ENCODE peak calls at places on chromosomes 6 and 20, in eight cellular contexts. One of them, this sample, is unnamed.

GRCh38 chr6:87724994-87725811 is 23.2 kb upstream of the AKIRIN2 start:
- DNase-seq in stimulated activated CD4-positive, alpha-beta T cell treated with anti-CD3 and anti-CD28 coated beads, TNF-alpha, amount 100 ng/mL, for 1 hour: no peak
- DNase-seq in naive thymus-derived CD4-positive, alpha-beta T cell: no peak
- DNase-seq in GF-D8: no peak
- DNase-seq in EL: no peak
- DNase-seq in NCI-H526: no peak
- DNase-seq in NCI-H524: no peak
- DNase-seq in heart right ventricle: no peak
- DNase-seq in this sample: no peak

GRCh38 chr6:144824018-144824417 is 538.9 kb downstream of the UTRN start:
- DNase-seq in stimulated activated CD4-positive, alpha-beta T cell treated with anti-CD3 and anti-CD28 coated beads, TNF-alpha, amount 100 ng/mL, for 1 hour: no peak
- DNase-seq in heart right ventricle: no peak
- DNase-seq in EL: no peak
- DNase-seq in NCI-H526: no peak
- DNase-seq in naive thymus-derived CD4-positive, alpha-beta T cell: no peak
- DNase-seq in NCI-H524: no peak
- DNase-seq in GF-D8: no peak
- DNase-seq in this sample: no peak

GRCh38 chr20:32461836-32462600 is 103.9 kb downstream of the ASXL1 start:
- DNase-seq in EL: no peak
- DNase-seq in NCI-H526: no peak
- DNase-seq in NCI-H524: no peak
- DNase-seq in stimulated activated CD4-positive, alpha-beta T cell treated with anti-CD3 and anti-CD28 coated beads, TNF-alpha, amount 100 ng/mL, for 1 hour: no peak
- DNase-seq in GF-D8: no peak
- DNase-seq in heart right ventricle: no peak
- DNase-seq in naive thymus-derived CD4-positive, alpha-beta T cell: no peak
- DNase-seq in this sample: no peak

GRCh38 chr6:158718431-158719126 is 68.7 kb downstream of the SYTL3 start:
- DNase-seq in NCI-H524: peak; percentile 60
- DNase-seq in NCI-H526: no peak
- DNase-seq in stimulated activated CD4-positive, alpha-beta T cell treated with anti-CD3 and anti-CD28 coated beads, TNF-alpha, amount 100 ng/mL, for 1 hour: no peak
- DNase-seq in naive thymus-derived CD4-positive, alpha-beta T cell: no peak
- DNase-seq in heart right ventricle: no peak
- DNase-seq in GF-D8: no peak
- DNase-seq in EL: peak; percentile 21
- DNase-seq in this sample: no peak

GRCh38 chr20:37234254-37234581 is 27.4 kb downstream of the GHRH start:
- DNase-seq in EL: no peak
- DNase-seq in naive thymus-derived CD4-positive, alpha-beta T cell: no peak
- DNase-seq in NCI-H526: no peak
- DNase-seq in NCI-H524: no peak
- DNase-seq in heart right ventricle: no peak
- DNase-seq in GF-D8: no peak
- DNase-seq in stimulated activated CD4-positive, alpha-beta T cell treated with anti-CD3 and anti-CD28 coated beads, TNF-alpha, amount 100 ng/mL, for 1 hour: no peak
- DNase-seq in this sample: no peak

GRCh38 chr6:44701038-44701636 is 313.6 kb downstream of the CDC5L start:
- DNase-seq in EL: no peak
- DNase-seq in heart right ventricle: no peak
- DNase-seq in GF-D8: no peak
- DNase-seq in naive thymus-derived CD4-positive, alpha-beta T cell: no peak
- DNase-seq in NCI-H526: no peak
- DNase-seq in stimulated activated CD4-positive, alpha-beta T cell treated with anti-CD3 and anti-CD28 coated beads, TNF-alpha, amount 100 ng/mL, for 1 hour: no peak
- DNase-seq in NCI-H524: no peak
- DNase-seq in this sample: no peak

GRCh38 chr6:119022796-119023195 is 55.7 kb downstream of the FAM184A start:
- DNase-seq in NCI-H524: no peak
- DNase-seq in EL: no peak
- DNase-seq in GF-D8: no peak
- DNase-seq in naive thymus-derived CD4-positive, alpha-beta T cell: no peak
- DNase-seq in stimulated activated CD4-positive, alpha-beta T cell treated with anti-CD3 and anti-CD28 coated beads, TNF-alpha, amount 100 ng/mL, for 1 hour: no peak
- DNase-seq in NCI-H526: no peak
- DNase-seq in heart right ventricle: no peak
- DNase-seq in this sample: no peak

GRCh38 chr6:121890307-121890910 is 455.0 kb downstream of the GJA1 start:
- DNase-seq in NCI-H524: peak; percentile 45
- DNase-seq in EL: no peak
- DNase-seq in naive thymus-derived CD4-positive, alpha-beta T cell: no peak
- DNase-seq in NCI-H526: no peak
- DNase-seq in stimulated activated CD4-positive, alpha-beta T cell treated with anti-CD3 and anti-CD28 coated beads, TNF-alpha, amount 100 ng/mL, for 1 hour: no peak
- DNase-seq in GF-D8: no peak
- DNase-seq in heart right ventricle: no peak
- DNase-seq in this sample: no peak

GRCh38 chr6:75922226-75922625 is 150.2 kb downstream of the IMPG1 start:
- DNase-seq in EL: peak; percentile 60
- DNase-seq in NCI-H524: no peak
- DNase-seq in heart right ventricle: no peak
- DNase-seq in GF-D8: no peak
- DNase-seq in naive thymus-derived CD4-positive, alpha-beta T cell: no peak
- DNase-seq in NCI-H526: no peak
- DNase-seq in stimulated activated CD4-positive, alpha-beta T cell treated with anti-CD3 and anti-CD28 coated beads, TNF-alpha, amount 100 ng/mL, for 1 hour: no peak
- DNase-seq in this sample: no peak

GRCh38 chr6:89792881-89793280 is 26.7 kb downstream of the MDN1 start:
- DNase-seq in NCI-H526: peak; percentile 35
- DNase-seq in NCI-H524: no peak
- DNase-seq in heart right ventricle: no peak
- DNase-seq in stimulated activated CD4-positive, alpha-beta T cell treated with anti-CD3 and anti-CD28 coated beads, TNF-alpha, amount 100 ng/mL, for 1 hour: no peak
- DNase-seq in naive thymus-derived CD4-positive, alpha-beta T cell: no peak
- DNase-seq in GF-D8: peak; percentile 2
- DNase-seq in EL: peak; percentile 22
- DNase-seq in this sample: peak; percentile 58

GRCh38 chr20:54622338-54623280 is 147.2 kb downstream of the DOK5 start:
- DNase-seq in EL: no peak
- DNase-seq in heart right ventricle: no peak
- DNase-seq in NCI-H526: no peak
- DNase-seq in stimulated activated CD4-positive, alpha-beta T cell treated with anti-CD3 and anti-CD28 coated beads, TNF-alpha, amount 100 ng/mL, for 1 hour: no peak
- DNase-seq in naive thymus-derived CD4-positive, alpha-beta T cell: no peak
- DNase-seq in GF-D8: no peak
- DNase-seq in NCI-H524: no peak
- DNase-seq in this sample: no peak

GRCh38 chr20:63835031-63835858 is 4.2 kb upstream of the ZBTB46 start:
- DNase-seq in naive thymus-derived CD4-positive, alpha-beta T cell: no peak
- DNase-seq in NCI-H526: peak; percentile 88
- DNase-seq in stimulated activated CD4-positive, alpha-beta T cell treated with anti-CD3 and anti-CD28 coated beads, TNF-alpha, amount 100 ng/mL, for 1 hour: no peak
- DNase-seq in GF-D8: no peak
- DNase-seq in NCI-H524: peak; percentile 96
- DNase-seq in heart right ventricle: peak; percentile 92
- DNase-seq in EL: peak; percentile 99
- DNase-seq in this sample: no peak

GRCh38 chr6:56335733-56336132 is 88.4 kb upstream of the COL21A1 start:
- DNase-seq in EL: peak; percentile 90
- DNase-seq in GF-D8: no peak
- DNase-seq in heart right ventricle: no peak
- DNase-seq in stimulated activated CD4-positive, alpha-beta T cell treated with anti-CD3 and anti-CD28 coated beads, TNF-alpha, amount 100 ng/mL, for 1 hour: no peak
- DNase-seq in NCI-H526: no peak
- DNase-seq in naive thymus-derived CD4-positive, alpha-beta T cell: no peak
- DNase-seq in NCI-H524: no peak
- DNase-seq in this sample: no peak

GRCh38 chr20:8050117-8050837 is 30.7 kb upstream of the TMX4 start:
- DNase-seq in GF-D8: peak; percentile 40
- DNase-seq in NCI-H524: no peak
- DNase-seq in NCI-H526: no peak
- DNase-seq in heart right ventricle: no peak
- DNase-seq in stimulated activated CD4-positive, alpha-beta T cell treated with anti-CD3 and anti-CD28 coated beads, TNF-alpha, amount 100 ng/mL, for 1 hour: no peak
- DNase-seq in EL: no peak
- DNase-seq in naive thymus-derived CD4-positive, alpha-beta T cell: no peak
- DNase-seq in this sample: no peak

GRCh38 chr20:23995905-23996666 is 7.5 kb upstream of the GGTLC1 start:
- DNase-seq in GF-D8: no peak
- DNase-seq in naive thymus-derived CD4-positive, alpha-beta T cell: no peak
- DNase-seq in heart right ventricle: peak; percentile 34
- DNase-seq in stimulated activated CD4-positive, alpha-beta T cell treated with anti-CD3 and anti-CD28 coated beads, TNF-alpha, amount 100 ng/mL, for 1 hour: peak; percentile 30
- DNase-seq in EL: peak; percentile 35
- DNase-seq in NCI-H526: peak; percentile 18
- DNase-seq in NCI-H524: peak; percentile 38
- DNase-seq in this sample: peak; percentile 50

GRCh38 chr20:43767686-43768474 is 41.1 kb upstream of the GTSF1L start:
- DNase-seq in GF-D8: no peak
- DNase-seq in NCI-H524: no peak
- DNase-seq in EL: peak; percentile 41
- DNase-seq in naive thymus-derived CD4-positive, alpha-beta T cell: no peak
- DNase-seq in heart right ventricle: no peak
- DNase-seq in stimulated activated CD4-positive, alpha-beta T cell treated with anti-CD3 and anti-CD28 coated beads, TNF-alpha, amount 100 ng/mL, for 1 hour: no peak
- DNase-seq in NCI-H526: no peak
- DNase-seq in this sample: no peak

GRCh38 chr20:58229198-58229802 is 847 bp upstream of the ANKRD60 start:
- DNase-seq in naive thymus-derived CD4-positive, alpha-beta T cell: no peak
- DNase-seq in NCI-H526: no peak
- DNase-seq in heart right ventricle: no peak
- DNase-seq in EL: no peak
- DNase-seq in stimulated activated CD4-positive, alpha-beta T cell treated with anti-CD3 and anti-CD28 coated beads, TNF-alpha, amount 100 ng/mL, for 1 hour: no peak
- DNase-seq in NCI-H524: no peak
- DNase-seq in GF-D8: no peak
- DNase-seq in this sample: no peak

GRCh38 chr6:20946037-20946436 is 411.8 kb downstream of the CDKAL1 start:
- DNase-seq in naive thymus-derived CD4-positive, alpha-beta T cell: no peak
- DNase-seq in stimulated activated CD4-positive, alpha-beta T cell treated with anti-CD3 and anti-CD28 coated beads, TNF-alpha, amount 100 ng/mL, for 1 hour: no peak
- DNase-seq in GF-D8: no peak
- DNase-seq in NCI-H526: no peak
- DNase-seq in heart right ventricle: no peak
- DNase-seq in EL: peak; percentile 19
- DNase-seq in NCI-H524: peak; percentile 2
- DNase-seq in this sample: no peak

GRCh38 chr20:51027396-51027795 is 4.5 kb upstream of the KCNG1 start:
- DNase-seq in naive thymus-derived CD4-positive, alpha-beta T cell: no peak
- DNase-seq in GF-D8: no peak
- DNase-seq in EL: no peak
- DNase-seq in NCI-H526: no peak
- DNase-seq in stimulated activated CD4-positive, alpha-beta T cell treated with anti-CD3 and anti-CD28 coated beads, TNF-alpha, amount 100 ng/mL, for 1 hour: no peak
- DNase-seq in NCI-H524: no peak
- DNase-seq in heart right ventricle: no peak
- DNase-seq in this sample: no peak

GRCh38 chr6:120764312-120764711 is 570.0 kb downstream of the TBC1D32 start:
- DNase-seq in naive thymus-derived CD4-positive, alpha-beta T cell: no peak
- DNase-seq in GF-D8: no peak
- DNase-seq in EL: no peak
- DNase-seq in NCI-H524: no peak
- DNase-seq in stimulated activated CD4-positive, alpha-beta T cell treated with anti-CD3 and anti-CD28 coated beads, TNF-alpha, amount 100 ng/mL, for 1 hour: no peak
- DNase-seq in heart right ventricle: no peak
- DNase-seq in NCI-H526: peak; percentile 15
- DNase-seq in this sample: no peak

GRCh38 chr6:31008165-31008564 is 2.1 kb upstream of the MUC22 start:
- DNase-seq in NCI-H526: no peak
- DNase-seq in EL: no peak
- DNase-seq in naive thymus-derived CD4-positive, alpha-beta T cell: no peak
- DNase-seq in NCI-H524: no peak
- DNase-seq in heart right ventricle: no peak
- DNase-seq in GF-D8: no peak
- DNase-seq in stimulated activated CD4-positive, alpha-beta T cell treated with anti-CD3 and anti-CD28 coated beads, TNF-alpha, amount 100 ng/mL, for 1 hour: no peak
- DNase-seq in this sample: no peak

GRCh38 chr20:63889241-63890200 is 5.4 kb upstream of the DNAJC5 start:
- DNase-seq in NCI-H526: no peak
- DNase-seq in EL: no peak
- DNase-seq in stimulated activated CD4-positive, alpha-beta T cell treated with anti-CD3 and anti-CD28 coated beads, TNF-alpha, amount 100 ng/mL, for 1 hour: no peak
- DNase-seq in heart right ventricle: no peak
- DNase-seq in naive thymus-derived CD4-positive, alpha-beta T cell: no peak
- DNase-seq in NCI-H524: no peak
- DNase-seq in GF-D8: no peak
- DNase-seq in this sample: no peak